ENCODE peak calls at places on chromosome 2, in nine cellular contexts. G, Q, D, S, H, K, X, J and V are unnamed samples.

GRCh38 chr2:8578335-8579244 is 103.3 kb upstream of the ID2 start:
- DNase-seq in G (no peak), Q (no peak), D (peak; percentile 25), S (no peak), H (no peak), K (no peak), X (no peak), J (peak; percentile 37), V (no peak)

GRCh38 chr2:96542357-96542977 is 5.9 kb downstream of the ARID5A start:
- DNase-seq in G (no peak), Q (no peak), D (no peak), S (no peak), H (no peak), K (no peak), X (no peak), J (no peak), V (no peak)

GRCh38 chr2:177909962-177910361 is 162.6 kb downstream of the PDE11A start:
- DNase-seq in G (no peak), Q (no peak), D (peak; percentile 17), S (no peak), H (no peak), K (no peak), X (no peak), J (peak; percentile 5), V (no peak)

GRCh38 chr2:146540271-146540932 is 1304.4 kb upstream of the ACVR2A start:
- DNase-seq in G (no peak), Q (no peak), D (no peak), S (no peak), H (no peak), K (no peak), X (no peak), J (no peak), V (no peak)

GRCh38 chr2:106057206-106057605 is 136.9 kb downstream of the UXS1 start:
- DNase-seq in G (no peak), Q (no peak), D (no peak), S (no peak), H (no peak), K (no peak), X (peak; percentile 24), J (no peak), V (no peak)

GRCh38 chr2:136021976-136022375 is 36.5 kb upstream of the DARS1 start:
- DNase-seq in G (no peak), Q (no peak), D (no peak), S (no peak), H (no peak), K (no peak), X (no peak), J (no peak), V (no peak)

GRCh38 chr2:145644820-145645302 is 1124.9 kb upstream of the ZEB2 start:
- DNase-seq in G (no peak), Q (peak; percentile 4), D (peak; percentile 3), S (peak; percentile 17), H (peak; percentile 48), K (no peak), X (no peak), J (no peak), V (peak; percentile 19)

GRCh38 chr2:98465456-98466201 is 21.0 kb downstream of the INPP4A start:
- DNase-seq in G (peak; percentile 59), Q (no peak), D (peak; percentile 39), S (peak; percentile 82), H (peak; percentile 87), K (peak; percentile 49), X (peak; percentile 63), J (peak; percentile 74), V (no peak)

GRCh38 chr2:72940786-72941185 is 23.5 kb downstream of the EMX1 start:
- DNase-seq in G (no peak), Q (no peak), D (peak; percentile 71), S (peak; percentile 26), H (no peak), K (no peak), X (no peak), J (no peak), V (no peak)